ENCODE peak calls at places on chromosomes 4 and X, in eight cellular contexts. P is GM23248; H is ascending aorta; N is IMR-90; Q is Karpas-422; M is fibroblast of lung; S is psoas muscle; C is CD8-positive, alpha-beta T cell. O is an unnamed sample.

GRCh38 chrX:18973527-18974192 is 10.3 kb downstream of the PHKA2 start:
- DNase-seq in P (no peak), H (no peak), N (no peak), Q (peak; percentile 81), M (no peak), S (no peak), C (no peak), O (peak; percentile 83)

GRCh38 chr4:25486171-25486570 is 109.1 kb downstream of the ANAPC4 start:
- DNase-seq in P (no peak), H (no peak), N (no peak), Q (no peak), M (peak; percentile 62), S (no peak), C (no peak), O (no peak)

GRCh38 chrX:63918611-63919010 is 133.6 kb upstream of the ARHGEF9 start:
- DNase-seq in P (peak; percentile 70), H (peak; percentile 66), N (no peak), Q (peak; percentile 58), M (no peak), S (no peak), C (no peak), O (peak; percentile 59)

GRCh38 chrX:43605351-43605750 is 50.7 kb upstream of the MAOA start:
- DNase-seq in P (no peak), H (no peak), N (no peak), Q (no peak), M (no peak), S (no peak), C (no peak), O (no peak)

GRCh38 chr4:78244691-78245485 is 187.8 kb downstream of the FRAS1 start:
- DNase-seq in P (peak; percentile 64), H (no peak), N (no peak), Q (no peak), M (no peak), S (no peak), C (no peak), O (no peak)

GRCh38 chr4:128349921-128350320 is 62.3 kb upstream of the PGRMC2 start:
- DNase-seq in P (peak; percentile 76), H (no peak), N (peak; percentile 97), Q (no peak), M (peak; percentile 81), S (no peak), C (no peak), O (no peak)

GRCh38 chrX:152575331-152575730 is 62.4 kb upstream of the GABRQ start:
- DNase-seq in P (no peak), H (no peak), N (no peak), Q (no peak), M (peak; percentile 36), S (no peak), C (no peak), O (no peak)

GRCh38 chrX:109533631-109534030 is 3.0 kb upstream of the NXT2 start:
- DNase-seq in P (peak; percentile 1), H (no peak), N (peak; percentile 1), Q (no peak), M (peak; percentile 23), S (no peak), C (no peak), O (no peak)

GRCh38 chrX:29911673-29912072 is 303.7 kb upstream of the MAGEB2 start:
- DNase-seq in P (no peak), H (no peak), N (no peak), Q (no peak), M (no peak), S (no peak), C (no peak), O (no peak)

GRCh38 chrX:13110427-13111324 is 66.3 kb upstream of the FAM9C start:
- DNase-seq in P (peak; percentile 85), H (peak; percentile 83), N (peak; percentile 92), Q (no peak), M (peak; percentile 95), S (peak; percentile 25), C (no peak), O (peak; percentile 36)

GRCh38 chr4:162285753-162286152 is 122.0 kb upstream of the FSTL5 start:
- DNase-seq in P (no peak), H (no peak), N (no peak), Q (no peak), M (no peak), S (no peak), C (no peak), O (no peak)

GRCh38 chr4:11597506-11597905 is 168.8 kb upstream of the HS3ST1 start:
- DNase-seq in P (no peak), H (no peak), N (no peak), Q (no peak), M (no peak), S (no peak), C (no peak), O (no peak)

GRCh38 chr4:172683016-172683415 is 485.6 kb upstream of the GALNT7 start:
- DNase-seq in P (peak; percentile 48), H (no peak), N (peak; percentile 4), Q (no peak), M (peak; percentile 45), S (no peak), C (no peak), O (no peak)

GRCh38 chr4:66906314-66906713 is 639.0 kb downstream of the CENPC start:
- DNase-seq in P (no peak), H (no peak), N (no peak), Q (no peak), M (no peak), S (no peak), C (no peak), O (peak; percentile 15)

GRCh38 chr4:134708026-134708425 is 506.4 kb upstream of the PABPC4L start:
- DNase-seq in P (no peak), H (no peak), N (no peak), Q (no peak), M (no peak), S (no peak), C (no peak), O (no peak)

GRCh38 chr4:55122235-55122634 is 3.2 kb downstream of the KDR start:
- DNase-seq in P (no peak), H (no peak), N (no peak), Q (peak; percentile 12), M (no peak), S (no peak), C (no peak), O (no peak)

GRCh38 chrX:129739591-129739990 is 812 bp downstream of the XPNPEP2 start:
- DNase-seq in P (no peak), H (no peak), N (no peak), Q (no peak), M (no peak), S (no peak), C (no peak), O (no peak)

GRCh38 chr4:149176019-149176418 is 639.6 kb downstream of the IQCM start:
- DNase-seq in P (no peak), H (no peak), N (no peak), Q (no peak), M (peak; percentile 25), S (no peak), C (no peak), O (peak; percentile 5)

GRCh38 chrX:22527302-22527701 is 254.6 kb downstream of the CBLL2 start:
- DNase-seq in P (no peak), H (no peak), N (no peak), Q (no peak), M (no peak), S (no peak), C (no peak), O (no peak)

GRCh38 chr4:166042510-166043055 is 169.5 kb downstream of the TLL1 start:
- DNase-seq in P (no peak), H (no peak), N (no peak), Q (no peak), M (no peak), S (no peak), C (no peak), O (no peak)

GRCh38 chrX:9693307-9694001 is 72.2 kb downstream of the GPR143 start:
- DNase-seq in P (no peak), H (no peak), N (no peak), Q (no peak), M (no peak), S (no peak), C (no peak), O (no peak)

GRCh38 chrX:129581904-129582303 is 41.8 kb downstream of the OCRL start:
- DNase-seq in P (no peak), H (no peak), N (peak; percentile 21), Q (no peak), M (peak; percentile 38), S (no peak), C (no peak), O (no peak)

GRCh38 chr4:180947421-180947820 is 1295.8 kb upstream of the TENM3 start:
- DNase-seq in P (peak; percentile 63), H (no peak), N (peak; percentile 44), Q (no peak), M (peak; percentile 28), S (no peak), C (no peak), O (no peak)

GRCh38 chr4:101081695-101082369 is 265.5 kb downstream of the PPP3CA start:
- DNase-seq in P (no peak), H (no peak), N (no peak), Q (no peak), M (no peak), S (no peak), C (no peak), O (no peak)

GRCh38 chr4:101076032-101076431 is 271.3 kb downstream of the PPP3CA start:
- DNase-seq in P (no peak), H (no peak), N (no peak), Q (no peak), M (no peak), S (no peak), C (no peak), O (no peak)

GRCh38 chr4:101078950-101079349 is 268.4 kb downstream of the PPP3CA start:
- DNase-seq in P (no peak), H (no peak), N (no peak), Q (no peak), M (no peak), S (no peak), C (no peak), O (no peak)

GRCh38 chr4:101075536-101075935 is 271.8 kb downstream of the PPP3CA start:
- DNase-seq in P (no peak), H (no peak), N (no peak), Q (no peak), M (no peak), S (no peak), C (no peak), O (no peak)

GRCh38 chr4:101081166-101081565 is 266.2 kb downstream of the PPP3CA start:
- DNase-seq in P (no peak), H (no peak), N (no peak), Q (no peak), M (no peak), S (no peak), C (no peak), O (no peak)
- H3K4me3 ChIP-seq in P (no peak overlapping the region), H (no peak overlapping the region), N (no peak overlapping the region), Q (no peak overlapping the region), M (no peak overlapping the region), S (no peak overlapping the region), C (no peak overlapping the region), O (no peak overlapping the region)

GRCh38 chr4:61385302-61385701 is 185.2 kb downstream of the ADGRL3 start:
- DNase-seq in P (no peak), H (no peak), N (no peak), Q (no peak), M (peak; percentile 13), S (no peak), C (no peak), O (no peak)
- H3K4me1 ChIP-seq in P (no peaks in the 10 kb centered on the region), H (no peaks in the 10 kb centered on the region), N (no peaks in the 10 kb centered on the region), Q (no peaks in the 10 kb centered on the region), M (no peaks in the 10 kb centered on the region), S (no peaks in the 10 kb centered on the region), C (no peaks in the 10 kb centered on the region), O (no peaks in the 10 kb centered on the region)

GRCh38 chr4:125004676-125005075 is 292.1 kb upstream of the ANKRD50 start:
- DNase-seq in P (no peak), H (no peak), N (no peak), Q (no peak), M (no peak), S (no peak), C (no peak), O (no peak)
- H3K27ac ChIP-seq in P (no peak overlapping the region), H (no peak overlapping the region), N (no peak overlapping the region), Q (no peak overlapping the region), M (no peak overlapping the region), S (no peak overlapping the region), C (no peak overlapping the region), O (no peak overlapping the region)

GRCh38 chr4:22668301-22668700 is 24.4 kb upstream of the GBA3 start:
- DNase-seq in P (peak; percentile 41), H (no peak), N (peak; percentile 22), Q (no peak), M (peak; percentile 67), S (no peak), C (no peak), O (no peak)
- H3K4me3 ChIP-seq in P (no peak overlapping the region), H (peak overlapping the region; percentile 10), N (no peak overlapping the region), Q (no peak overlapping the region), M (no peak overlapping the region), S (no peak overlapping the region), C (peak overlapping the region; percentile 25), O (no peak overlapping the region)

O was measured in SJCRH30.